ENCODE peak calls at places on chromosomes 11 and 22, in nine cellular contexts. H, W, Y, X, T, F, S, M and U are unnamed samples.

GRCh38 chr22:39486951-39487825 is 14.9 kb upstream of the MIEF1 start:
- DNase-seq in H (no peak), W (no peak), Y (no peak), X (no peak), T (no peak), F (no peak), S (no peak), M (no peak), U (no peak)

GRCh38 chr11:1734571-1735081 is 15.8 kb downstream of the IFITM10 start:
- DNase-seq in H (no peak), W (no peak), Y (no peak), X (no peak), T (no peak), F (no peak), S (no peak), M (no peak), U (no peak)

GRCh38 chr11:23138761-23139160 is 278.5 kb upstream of the CCDC179 start:
- DNase-seq in H (no peak), W (no peak), Y (no peak), X (no peak), T (no peak), F (no peak), S (no peak), M (no peak), U (no peak)

GRCh38 chr11:13993096-13993760 is 30.7 kb downstream of the SPON1 start:
- DNase-seq in H (no peak), W (no peak), Y (no peak), X (peak), T (no peak), F (no peak), S (no peak), M (no peak), U (no peak)

GRCh38 chr22:24681236-24681635 is 78.2 kb downstream of the GGT1 start:
- DNase-seq in H (no peak), W (no peak), Y (no peak), X (no peak), T (no peak), F (peak), S (no peak), M (no peak), U (no peak)

GRCh38 chr11:27429740-27430451 is 42.7 kb downstream of the LGR4 start:
- DNase-seq in H (no peak), W (no peak), Y (no peak), X (no peak), T (no peak), F (no peak), S (no peak), M (no peak), U (no peak)

GRCh38 chr11:35040221-35040942 is 98.6 kb upstream of the CD44 start:
- DNase-seq in H (no peak), W (peak), Y (peak), X (no peak), T (no peak), F (peak), S (peak), M (no peak), U (peak)

GRCh38 chr22:42436402-42436801 is 4.2 kb upstream of the NFAM1 start:
- DNase-seq in H (no peak), W (no peak), Y (no peak), X (no peak), T (no peak), F (no peak), S (no peak), M (no peak), U (no peak)

GRCh38 chr11:60767388-60767811 is 10.7 kb downstream of the MS4A15 start:
- DNase-seq in H (no peak), W (no peak), Y (no peak), X (no peak), T (no peak), F (no peak), S (no peak), M (no peak), U (no peak)

GRCh38 chr22:49838771-49839717 is 11.4 kb upstream of the BRD1 start:
- DNase-seq in H (no peak), W (no peak), Y (peak), X (peak), T (no peak), F (no peak), S (peak), M (no peak), U (no peak)

GRCh38 chr22:33889748-33890147 is 30.5 kb downstream of the LARGE1 start:
- DNase-seq in H (no peak), W (no peak), Y (no peak), X (no peak), T (no peak), F (no peak), S (no peak), M (no peak), U (no peak)

GRCh38 chr22:16562711-16563554 is 29.7 kb downstream of the CCT8L2 start:
- DNase-seq in H (no peak), W (no peak), Y (no peak), X (no peak), T (no peak), F (no peak), S (no peak), M (no peak), U (no peak)

GRCh38 chr11:9859491-9860305 is 195.8 kb downstream of the SWAP70 start:
- DNase-seq in H (no peak), W (no peak), Y (no peak), X (no peak), T (no peak), F (peak), S (no peak), M (no peak), U (no peak)

GRCh38 chr11:126194121-126194543 is 17.3 kb downstream of the RPUSD4 start:
- DNase-seq in H (no peak), W (no peak), Y (no peak), X (peak), T (peak), F (peak), S (peak), M (no peak), U (no peak)

GRCh38 chr11:101618691-101619090 is 34.9 kb upstream of the TRPC6 start:
- DNase-seq in H (peak), W (no peak), Y (no peak), X (no peak), T (no peak), F (peak), S (no peak), M (no peak), U (no peak)

GRCh38 chr11:69231466-69232018 is 62.4 kb upstream of the MYEOV start:
- DNase-seq in H (no peak), W (no peak), Y (no peak), X (no peak), T (no peak), F (no peak), S (no peak), M (no peak), U (no peak)

GRCh38 chr22:29679316-29679715 is 40.5 kb upstream of the CABP7 start:
- DNase-seq in H (no peak), W (no peak), Y (no peak), X (no peak), T (no peak), F (no peak), S (no peak), M (no peak), U (no peak)

GRCh38 chr22:19638282-19639015 is 75.9 kb upstream of the SEPTIN5 start:
- DNase-seq in H (no peak), W (no peak), Y (no peak), X (no peak), T (no peak), F (no peak), S (no peak), M (no peak), U (no peak)

GRCh38 chr22:20247010-20247505 is 21.1 kb downstream of the RTN4R start:
- DNase-seq in H (no peak), W (no peak), Y (peak), X (no peak), T (no peak), F (peak), S (no peak), M (no peak), U (no peak)

GRCh38 chr22:44295406-44295805 is 17.3 kb downstream of the SHISAL1 start:
- DNase-seq in H (no peak), W (no peak), Y (no peak), X (no peak), T (no peak), F (no peak), S (no peak), M (no peak), U (no peak)

GRCh38 chr22:47105085-47105484 is 342.6 kb downstream of the TBC1D22A start:
- DNase-seq in H (no peak), W (no peak), Y (no peak), X (no peak), T (no peak), F (no peak), S (no peak), M (no peak), U (no peak)

GRCh38 chr22:30490399-30490798 is 15.1 kb downstream of the SEC14L4 start:
- DNase-seq in H (no peak), W (no peak), Y (no peak), X (no peak), T (no peak), F (no peak), S (no peak), M (no peak), U (no peak)

GRCh38 chr22:29635734-29636357 is 32.4 kb downstream of the NF2 start:
- DNase-seq in H (peak), W (no peak), Y (peak), X (no peak), T (no peak), F (peak), S (no peak), M (no peak), U (no peak)

GRCh38 chr22:18060646-18061620 is 16.9 kb upstream of the PEX26 start:
- DNase-seq in H (no peak), W (no peak), Y (no peak), X (peak), T (no peak), F (peak), S (no peak), M (no peak), U (no peak)

GRCh38 chr22:36873614-36874308 is 13.0 kb downstream of the NCF4 start:
- DNase-seq in H (peak), W (no peak), Y (peak), X (peak), T (no peak), F (peak), S (no peak), M (no peak), U (peak)

GRCh38 chr22:45861259-45861658 is 115.7 kb downstream of the WNT7B start:
- DNase-seq in H (no peak), W (no peak), Y (no peak), X (no peak), T (no peak), F (no peak), S (no peak), M (no peak), U (no peak)

GRCh38 chr11:47394322-47395224 is 13.8 kb upstream of the SLC39A13 start:
- DNase-seq in H (no peak), W (no peak), Y (no peak), X (peak), T (no peak), F (peak), S (peak), M (no peak), U (no peak)

GRCh38 chr11:12052676-12053605 is 44.5 kb upstream of the DKK3 start:
- DNase-seq in H (no peak), W (peak), Y (no peak), X (no peak), T (no peak), F (no peak), S (no peak), M (no peak), U (no peak)

GRCh38 chr11:27234043-27234668 is 128.9 kb downstream of the CCDC34 start:
- DNase-seq in H (peak), W (peak), Y (peak), X (peak), T (no peak), F (peak), S (no peak), M (no peak), U (peak)

GRCh38 chr22:43198936-43199335 is 12.0 kb upstream of the TTLL12 start:
- DNase-seq in H (no peak), W (no peak), Y (no peak), X (no peak), T (no peak), F (no peak), S (no peak), M (no peak), U (no peak)

GRCh38 chr11:111347723-111348115 is 31.4 kb downstream of the POU2AF1 start:
- DNase-seq in H (no peak), W (peak), Y (no peak), X (no peak), T (no peak), F (peak), S (no peak), M (no peak), U (no peak)

GRCh38 chr11:124762624-124763155 is 600 bp upstream of the ESAM start:
- DNase-seq in H (no peak), W (no peak), Y (no peak), X (peak), T (no peak), F (no peak), S (no peak), M (no peak), U (no peak)

GRCh38 chr22:46813816-46814597 is 51.6 kb downstream of the TBC1D22A start:
- DNase-seq in H (no peak), W (no peak), Y (no peak), X (no peak), T (no peak), F (peak), S (no peak), M (no peak), U (no peak)

GRCh38 chr11:129960216-129961214 is 42.1 kb downstream of the PRDM10 start:
- DNase-seq in H (peak), W (no peak), Y (peak), X (no peak), T (no peak), F (peak), S (no peak), M (no peak), U (peak)

GRCh38 chr11:100719362-100719761 is 32.3 kb downstream of the ARHGAP42 start:
- DNase-seq in H (no peak), W (no peak), Y (no peak), X (no peak), T (no peak), F (peak), S (no peak), M (no peak), U (no peak)

GRCh38 chr11:726278-726915 is 20.4 kb downstream of the EPS8L2 start:
- DNase-seq in H (no peak), W (no peak), Y (no peak), X (peak), T (no peak), F (peak), S (peak), M (no peak), U (no peak)

GRCh38 chr11:129423426-129423825 is 47.8 kb downstream of the BARX2 start:
- DNase-seq in H (no peak), W (no peak), Y (no peak), X (no peak), T (no peak), F (no peak), S (no peak), M (no peak), U (no peak)

DNA sequence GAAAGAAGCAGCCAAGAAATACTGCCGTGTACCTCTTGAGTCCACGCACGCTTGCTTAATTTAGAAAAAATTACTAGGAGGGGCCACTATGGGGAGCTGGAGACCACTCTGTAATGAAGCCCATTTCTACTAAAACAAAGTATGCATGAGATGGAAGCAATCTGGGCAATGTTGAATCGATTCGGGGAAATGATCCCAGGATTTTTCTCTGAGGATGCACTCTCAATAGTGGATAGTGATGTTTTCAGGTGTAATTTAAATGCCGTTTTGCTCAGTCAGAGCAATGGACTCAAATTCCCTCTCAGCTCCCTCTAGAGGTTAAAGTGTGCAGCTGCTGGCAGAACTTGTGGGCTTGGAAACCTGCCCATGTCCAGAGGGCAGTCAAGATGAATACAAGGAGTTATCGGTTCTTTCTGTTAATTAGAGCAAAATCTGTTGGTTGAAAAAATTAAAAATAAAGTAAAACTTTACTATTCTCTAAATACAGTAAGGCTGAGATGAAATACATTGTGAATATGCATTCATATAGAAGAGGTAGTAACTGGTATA is 64.1 kb downstream of the ME3 start:
- DNase-seq in H (peak), W (peak), Y (peak), X (peak), T (no peak), F (peak), S (peak), M (no peak), U (peak)
- H3K4me3 ChIP-seq in H (no peak), W (peak), Y (no peak), X (no peak), T (no peak), F (no peak), S (no peak), M (peak), U (no peak)

GRCh38 chr22:41237707-41238569 is 2.8 kb downstream of the CHADL start:
- DNase-seq in H (no peak), W (peak), Y (peak), X (peak), T (peak), F (peak), S (peak), M (no peak), U (peak)
- H3K4me3 ChIP-seq in H (peak), W (peak), Y (peak), X (peak), T (no peak), F (no peak), S (peak), M (peak), U (peak)

GRCh38 chr11:117198613-117199012 is 557 bp upstream of the TAGLN start:
- DNase-seq in H (no peak), W (no peak), Y (no peak), X (no peak), T (no peak), F (no peak), S (no peak), M (no peak), U (no peak)
- H3K4me3 ChIP-seq in H (peak), W (peak), Y (no peak), X (no peak), T (no peak), F (peak), S (no peak), M (peak), U (no peak)

GRCh38 chr11:122439911-122440782 is 215.4 kb upstream of the UBASH3B start:
- DNase-seq in H (no peak), W (peak), Y (no peak), X (no peak), T (peak), F (peak), S (no peak), M (no peak), U (no peak)
- H3K4me3 ChIP-seq in H (peak), W (peak), Y (no peak), X (peak), T (peak), F (peak), S (no peak), M (peak), U (no peak)

GRCh38 chr11:88404363-88404762 is 66.8 kb upstream of the CTSC start:
- DNase-seq in H (no peak), W (no peak), Y (no peak), X (no peak), T (no peak), F (no peak), S (no peak), M (no peak), U (no peak)
- H3K4me3 ChIP-seq in H (no peak), W (no peak), Y (peak), X (no peak), T (no peak), F (no peak), S (no peak), M (no peak), U (no peak)

GRCh38 chr11:119373059-119373875 is 8.2 kb downstream of the USP2 start:
- DNase-seq in H (no peak), W (peak), Y (no peak), X (no peak), T (no peak), F (no peak), S (no peak), M (no peak), U (no peak)
- H3K4me3 ChIP-seq in H (no peak), W (no peak), Y (no peak), X (no peak), T (no peak), F (no peak), S (no peak), M (no peak), U (no peak)

GRCh38 chr11:73661035-73661628 is 14.8 kb downstream of the PLEKHB1 start:
- DNase-seq in H (peak), W (peak), Y (peak), X (peak), T (peak), F (peak), S (peak), M (peak), U (peak)

GRCh38 chr11:73659961-73660360 is 13.6 kb downstream of the PLEKHB1 start:
- DNase-seq in H (no peak), W (no peak), Y (no peak), X (peak), T (no peak), F (no peak), S (no peak), M (no peak), U (no peak)

GRCh38 chr11:73662445-73663157 is 16.2 kb downstream of the PLEKHB1 start:
- DNase-seq in H (no peak), W (no peak), Y (no peak), X (no peak), T (no peak), F (peak), S (no peak), M (no peak), U (no peak)

GRCh38 chr11:73663604-73664495 is 17.5 kb downstream of the PLEKHB1 start:
- DNase-seq in H (no peak), W (no peak), Y (no peak), X (no peak), T (no peak), F (no peak), S (no peak), M (no peak), U (no peak)

DNA sequence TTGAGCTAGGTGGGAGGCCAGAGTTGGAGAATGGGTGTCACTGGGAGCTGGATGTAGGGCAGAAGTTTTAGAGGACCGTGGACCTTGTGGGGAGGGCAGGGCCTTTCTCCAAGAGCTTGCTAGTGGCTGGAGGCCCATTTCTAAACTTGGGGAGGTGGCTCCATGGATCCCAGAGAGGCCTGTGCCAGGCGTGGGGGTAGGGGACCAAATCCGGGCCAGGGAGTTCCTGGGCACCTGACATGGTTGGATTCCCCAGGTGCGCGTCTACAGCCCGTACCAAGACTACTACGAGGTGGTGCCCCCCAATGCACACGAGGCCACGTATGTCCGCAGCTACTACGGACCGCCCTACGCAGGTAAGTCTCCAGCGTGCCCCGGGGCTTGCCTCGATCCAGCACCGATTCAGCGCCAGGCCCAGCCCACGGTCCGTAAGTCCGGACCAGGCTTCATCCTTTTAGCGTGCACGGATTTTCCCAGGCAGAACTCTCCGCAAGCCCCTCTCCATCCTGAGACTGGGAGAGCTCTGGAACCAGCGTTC is 14.2 kb downstream of the PLEKHB1 start:
- DNase-seq in H (no peak), W (no peak), Y (no peak), X (no peak), T (no peak), F (no peak), S (no peak), M (no peak), U (no peak)
- H3K4me3 ChIP-seq in H (peak), W (peak), Y (no peak), X (no peak), T (no peak), F (peak), S (no peak), M (peak), U (peak)

GRCh38 chr11:96197221-96197620 is 145.8 kb downstream of the MAML2 start:
- DNase-seq in H (no peak), W (no peak), Y (no peak), X (no peak), T (no peak), F (no peak), S (no peak), M (no peak), U (no peak)

GRCh38 chr11:96191752-96192151 is 151.2 kb downstream of the MAML2 start:
- DNase-seq in H (no peak), W (no peak), Y (no peak), X (no peak), T (no peak), F (peak), S (no peak), M (no peak), U (no peak)

GRCh38 chr11:96197801-96198465 is 145.1 kb downstream of the MAML2 start:
- DNase-seq in H (no peak), W (no peak), Y (no peak), X (no peak), T (no peak), F (no peak), S (no peak), M (no peak), U (no peak)

GRCh38 chr11:96196074-96196787 is 146.8 kb downstream of the MAML2 start:
- DNase-seq in H (no peak), W (no peak), Y (no peak), X (no peak), T (no peak), F (no peak), S (no peak), M (no peak), U (no peak)

GRCh38 chr11:96194571-96194970 is 148.4 kb downstream of the MAML2 start:
- DNase-seq in H (no peak), W (no peak), Y (no peak), X (no peak), T (no peak), F (no peak), S (no peak), M (no peak), U (no peak)
- H3K4me3 ChIP-seq in H (no peak), W (no peak), Y (no peak), X (no peak), T (no peak), F (no peak), S (no peak), M (no peak), U (no peak)

GRCh38 chr11:131094828-131095227 is 178.5 kb upstream of the SNX19 start:
- DNase-seq in H (no peak), W (no peak), Y (no peak), X (no peak), T (no peak), F (no peak), S (no peak), M (no peak), U (no peak)
- H3K4me3 ChIP-seq in H (no peak), W (no peak), Y (no peak), X (no peak), T (no peak), F (no peak), S (no peak), M (no peak), U (no peak)

GRCh38 chr11:119363874-119364590 is 17.5 kb downstream of the USP2 start:
- DNase-seq in H (no peak), W (peak), Y (no peak), X (peak), T (peak), F (no peak), S (peak), M (no peak), U (no peak)
- H3K4me3 ChIP-seq in H (peak), W (peak), Y (no peak), X (peak), T (peak), F (peak), S (no peak), M (peak), U (no peak)